ENCODE peak calls at places on chromosomes 3 and 15, in five cellular contexts. D is NCI-H1436; Z is progenitor cell of endocrine pancreas; V is cerebellum; Q is central memory CD4-positive, alpha-beta T cell. J is an unnamed sample.

GRCh38 chr3:162142511-162142910 is 645.9 kb downstream of the OTOL1 start:
- DNase-seq in D (no peak), Z (no peak), V (no peak), Q (no peak), J (no peak)

GRCh38 chr3:23873941-23874340 is 42.8 kb downstream of the NKIRAS1 start:
- DNase-seq in D (no peak), Z (no peak), V (no peak), Q (no peak), J (no peak)

GRCh38 chr3:55405436-55405835 is 81.7 kb downstream of the WNT5A start:
- DNase-seq in D (no peak), Z (no peak), V (no peak), Q (no peak), J (no peak)

GRCh38 chr3:194253270-194253669 is 97.9 kb downstream of the CPN2 start:
- DNase-seq in D (no peak), Z (no peak), V (no peak), Q (no peak), J (no peak)

GRCh38 chr3:184688872-184689271 is 23.0 kb downstream of the MAGEF1 start:
- DNase-seq in D (no peak), Z (no peak), V (no peak), Q (no peak), J (no peak)

GRCh38 chr3:194204036-194204792 is 68.3 kb downstream of the HES1 start:
- DNase-seq in D (no peak), Z (peak), V (no peak), Q (no peak), J (no peak)

GRCh38 chr3:50584391-50584790 is 15.1 kb downstream of the HEMK1 start:
- DNase-seq in D (no peak), Z (no peak), V (no peak), Q (no peak), J (no peak)

GRCh38 chr3:63908081-63908736 is 4.0 kb downstream of the SCAANT1 start:
- DNase-seq in D (no peak), Z (no peak), V (no peak), Q (no peak), J (no peak)

GRCh38 chr3:38121832-38122461 is 15.0 kb downstream of the ACAA1 start:
- DNase-seq in D (no peak), Z (no peak), V (no peak), Q (no peak), J (no peak)

GRCh38 chr15:76903251-76903681 is 1.9 kb downstream of the SCAPER start:
- DNase-seq in D (peak), Z (no peak), V (no peak), Q (peak), J (no peak)

GRCh38 chr3:175386630-175387029 is 527.5 kb downstream of the NAALADL2 start:
- DNase-seq in D (no peak), Z (no peak), V (no peak), Q (no peak), J (no peak)

GRCh38 chr15:63299981-63300575 is 22.7 kb downstream of the APH1B start:
- DNase-seq in D (no peak), Z (no peak), V (no peak), Q (no peak), J (no peak)

GRCh38 chr3:60386311-60386710 is 864.9 kb downstream of the FHIT start:
- DNase-seq in D (no peak), Z (no peak), V (no peak), Q (no peak), J (no peak)

GRCh38 chr3:79086514-79086913 is 681.3 kb downstream of the ROBO1 start:
- DNase-seq in D (peak), Z (peak), V (peak), Q (no peak), J (no peak)

GRCh38 chr15:60708684-60709083 is 229.7 kb upstream of the ICE2 start:
- DNase-seq in D (no peak), Z (no peak), V (no peak), Q (no peak), J (no peak)

GRCh38 chr15:67074886-67075229 is 9.5 kb downstream of the SMAD3 start:
- DNase-seq in D (no peak), Z (no peak), V (no peak), Q (no peak), J (no peak)

GRCh38 chr15:61749169-61749568 is 311.1 kb downstream of the VPS13C start:
- DNase-seq in D (no peak), Z (no peak), V (no peak), Q (no peak), J (no peak)

GRCh38 chr3:16173696-16174355 is 654 bp upstream of the GALNT15 start:
- DNase-seq in D (no peak), Z (no peak), V (no peak), Q (no peak), J (no peak)

GRCh38 chr15:55403531-55403930 is 4.6 kb downstream of the CCPG1 start:
- DNase-seq in D (no peak), Z (no peak), V (no peak), Q (no peak), J (no peak)

GRCh38 chr3:15345608-15346137 is 13.3 kb upstream of the SH3BP5 start:
- DNase-seq in D (no peak), Z (no peak), V (no peak), Q (no peak), J (no peak)

GRCh38 chr15:37038036-37038715 is 62.2 kb downstream of the MEIS2 start:
- DNase-seq in D (no peak), Z (no peak), V (no peak), Q (no peak), J (no peak)

GRCh38 chr3:66642015-66642414 is 141.2 kb upstream of the LRIG1 start:
- DNase-seq in D (no peak), Z (no peak), V (no peak), Q (no peak), J (no peak)

GRCh38 chr3:146921693-146922092 is 316.5 kb upstream of the PLSCR5 start:
- DNase-seq in D (no peak), Z (no peak), V (no peak), Q (no peak), J (no peak)

GRCh38 chr15:66622677-66623076 is 56.9 kb upstream of the LCTL start:
- DNase-seq in D (no peak), Z (no peak), V (no peak), Q (no peak), J (no peak)

GRCh38 chr3:101571028-101571895 is 2.7 kb upstream of the PCNP start:
- DNase-seq in D (no peak), Z (no peak), V (no peak), Q (peak), J (no peak)

GRCh38 chr3:148924572-148924971 is 59.5 kb downstream of the CPA3 start:
- DNase-seq in D (no peak), Z (no peak), V (no peak), Q (no peak), J (no peak)

GRCh38 chr3:37474936-37475335 is 300.6 kb upstream of the LRRFIP2 start:
- DNase-seq in D (no peak), Z (no peak), V (no peak), Q (no peak), J (no peak)

GRCh38 chr15:80058044-80058443 is 1.4 kb upstream of the ZFAND6 start:
- DNase-seq in D (no peak), Z (no peak), V (no peak), Q (no peak), J (no peak)

GRCh38 chr3:158659454-158660237 is 12.8 kb downstream of the LXN start:
- DNase-seq in D (peak), Z (no peak), V (peak), Q (peak), J (no peak)